ENCODE peak calls at places on chromosomes 2 and 18, in six cellular contexts. O, K, G, Z, X and Q are unnamed samples.

GRCh38 chr2:41598161-41598894 is 449.5 kb upstream of the PKDCC start:
- DNase-seq in O (no peak), K (no peak), G (no peak), Z (no peak), X (no peak), Q (no peak)

GRCh38 chr2:70767699-70768584 is at the start of gene ADD2:
- DNase-seq in O (no peak), K (peak; percentile 93), G (peak; percentile 86), Z (no peak), X (peak; percentile 80), Q (peak; percentile 28)

GRCh38 chr2:165804719-165805118 is 10.7 kb upstream of the GALNT3 start:
- DNase-seq in O (no peak), K (no peak), G (no peak), Z (no peak), X (no peak), Q (no peak)

GRCh38 chr2:69298261-69298660 is 88.8 kb downstream of the GFPT1 start:
- DNase-seq in O (peak; percentile 37), K (no peak), G (no peak), Z (no peak), X (no peak), Q (peak; percentile 42)

GRCh38 chr2:200618590-200619021 is 32.8 kb downstream of the AOX1 start:
- DNase-seq in O (no peak), K (peak; percentile 31), G (no peak), Z (no peak), X (no peak), Q (no peak)

GRCh38 chr2:238257786-238258700 is 18.2 kb upstream of the HES6 start:
- DNase-seq in O (no peak), K (no peak), G (no peak), Z (no peak), X (no peak), Q (no peak)

GRCh38 chr2:84526562-84526961 is 10.3 kb downstream of the DNAH6 start:
- DNase-seq in O (no peak), K (no peak), G (no peak), Z (no peak), X (no peak), Q (no peak)

GRCh38 chr18:46035701-46036680 is 36.1 kb downstream of the PSTPIP2 start:
- DNase-seq in O (no peak), K (peak; percentile 17), G (no peak), Z (no peak), X (no peak), Q (no peak)

GRCh38 chr2:6664662-6665061 is 201.0 kb downstream of the CMPK2 start:
- DNase-seq in O (no peak), K (no peak), G (no peak), Z (no peak), X (no peak), Q (no peak)

GRCh38 chr2:186209532-186209931 is 276.5 kb upstream of the ZC3H15 start:
- DNase-seq in O (no peak), K (no peak), G (no peak), Z (no peak), X (no peak), Q (no peak)

GRCh38 chr18:76756491-76757288 is 65.7 kb upstream of the ZNF236 start:
- DNase-seq in O (peak; percentile 9), K (no peak), G (no peak), Z (no peak), X (no peak), Q (no peak)

GRCh38 chr18:62522510-62523254 is at the start of gene ZCCHC2:
- DNase-seq in O (peak; percentile 92), K (peak; percentile 96), G (peak; percentile 83), Z (peak; percentile 90), X (peak; percentile 100), Q (peak; percentile 93)

GRCh38 chr2:172128484-172128883 is 25.8 kb upstream of the DLX2 start:
- DNase-seq in O (no peak), K (no peak), G (no peak), Z (no peak), X (no peak), Q (no peak)

GRCh38 chr18:31509571-31509970 is 11.6 kb downstream of the DSG2 start:
- DNase-seq in O (peak; percentile 80), K (no peak), G (no peak), Z (no peak), X (no peak), Q (no peak)

GRCh38 chr2:232420463-232421188 is 14.0 kb downstream of the ALPG start:
- DNase-seq in O (peak; percentile 16), K (peak; percentile 66), G (no peak), Z (no peak), X (peak; percentile 76), Q (peak; percentile 12)
- H3K4me3 ChIP-seq in O (no peak overlapping the region), K (peak overlapping the region; percentile 19), G (no peak overlapping the region), Z (no peak overlapping the region), X (peak overlapping the region; percentile 76), Q (no peak overlapping the region)

GRCh38 chr2:230913406-230913805 is 11.6 kb downstream of the GPR55 start:
- DNase-seq in O (peak; percentile 40), K (peak; percentile 85), G (peak; percentile 53), Z (no peak), X (no peak), Q (peak; percentile 79)
- TF ChIP-seq GABPA in O (no peak), K (no peak), G (no peak), Z (no peak), X (no peak), Q (no peak)

GRCh38 chr2:219057709-219058540 is 2.8 kb downstream of the IHH start:
- DNase-seq in O (peak; percentile 62), K (peak; percentile 86), G (peak; percentile 78), Z (no peak), X (peak; percentile 90), Q (peak; percentile 39)

GRCh38 chr2:219059725-219060682 is 717 bp downstream of the IHH start:
- DNase-seq in O (no peak), K (peak; percentile 74), G (no peak), Z (no peak), X (peak; percentile 62), Q (no peak)

GRCh38 chr2:219059375-219059724 is 1.4 kb downstream of the IHH start:
- DNase-seq in O (no peak), K (no peak), G (no peak), Z (no peak), X (peak; percentile 52), Q (no peak)

GRCh38 chr2:219056896-219057708 is 3.6 kb downstream of the IHH start:
- DNase-seq in O (no peak), K (no peak), G (no peak), Z (no peak), X (peak; percentile 61), Q (no peak)

GRCh38 chr2:219058541-219059374 is 2.0 kb downstream of the IHH start:
- DNase-seq in O (peak; percentile 85), K (peak; percentile 89), G (peak; percentile 38), Z (no peak), X (peak; percentile 56), Q (no peak)
- H3K4me3 ChIP-seq in O (peak overlapping the region; percentile 50), K (peak overlapping the region; percentile 10), G (no peak overlapping the region), Z (no peak overlapping the region), X (peak overlapping the region; percentile 53), Q (no peak overlapping the region)

GRCh38 chr2:221210686-221211085 is 361.4 kb downstream of the EPHA4 start:
- DNase-seq in O (no peak), K (no peak), G (no peak), Z (no peak), X (no peak), Q (no peak)

GRCh38 chr2:221215487-221215886 is 356.6 kb downstream of the EPHA4 start:
- DNase-seq in O (no peak), K (no peak), G (no peak), Z (no peak), X (no peak), Q (no peak)

GRCh38 chr2:221212105-221212504 is 360.0 kb downstream of the EPHA4 start:
- DNase-seq in O (no peak), K (no peak), G (no peak), Z (no peak), X (no peak), Q (no peak)

DNA sequence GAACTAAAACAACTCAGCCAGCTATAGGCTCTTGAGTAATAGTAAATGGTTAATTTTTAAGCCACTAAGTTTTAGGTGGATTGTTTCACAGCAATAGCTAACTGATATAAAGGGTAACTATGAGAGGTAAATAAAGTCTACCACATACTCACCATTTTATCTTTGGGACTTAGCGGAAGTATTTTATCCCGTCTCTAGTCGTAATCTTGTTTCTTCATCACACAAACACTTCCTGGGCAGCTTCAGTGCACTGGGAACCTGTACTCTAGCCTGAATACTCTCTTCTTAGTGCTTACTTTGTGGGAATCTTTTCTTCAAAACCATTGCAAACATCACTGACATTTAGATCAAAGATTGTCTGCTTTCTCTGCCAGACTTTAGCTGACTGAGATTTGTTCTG is 360.5 kb downstream of the EPHA4 start:
- DNase-seq in O (no peak), K (no peak), G (no peak), Z (no peak), X (no peak), Q (no peak)
- TF ChIP-seq GABPA in O (no peak), K (no peak), G (no peak), Z (no peak), X (no peak), Q (no peak)

GRCh38 chr2:148553332-148553887 is 91.1 kb upstream of the EPC2 start:
- DNase-seq in O (no peak), K (no peak), G (no peak), Z (no peak), X (no peak), Q (no peak)
- H3K4me3 ChIP-seq in O (peak overlapping the region; percentile 69), K (peak overlapping the region; percentile 27), G (peak overlapping the region; percentile 11), Z (peak overlapping the region; percentile 57), X (no peak overlapping the region), Q (no peak overlapping the region)

GRCh38 chr2:207749873-207750272 is 19.8 kb downstream of the FZD5 start:
- DNase-seq in O (no peak), K (no peak), G (no peak), Z (no peak), X (no peak), Q (no peak)
- TF ChIP-seq GABPA in O (no peak), K (no peak), G (no peak), Z (no peak), X (no peak), Q (no peak)

GRCh38 chr2:180679693-180680092 is 300.7 kb upstream of the UBE2E3 start:
- DNase-seq in O (no peak), K (no peak), G (no peak), Z (no peak), X (no peak), Q (no peak)
- H3K4me3 ChIP-seq in O (no peak overlapping the region), K (no peak overlapping the region), G (no peak overlapping the region), Z (no peak overlapping the region), X (peak overlapping the region; percentile 13), Q (no peak overlapping the region)

GRCh38 chr2:231130657-231131056 is 5.8 kb upstream of the HTR2B start:
- DNase-seq in O (no peak), K (no peak), G (no peak), Z (no peak), X (no peak), Q (no peak)

GRCh38 chr2:231129216-231129615 is 4.4 kb upstream of the HTR2B start:
- DNase-seq in O (no peak), K (no peak), G (no peak), Z (no peak), X (no peak), Q (no peak)

GRCh38 chr2:231127480-231127879 is 2.6 kb upstream of the HTR2B start:
- DNase-seq in O (no peak), K (no peak), G (no peak), Z (no peak), X (no peak), Q (no peak)

GRCh38 chr2:231127936-231128335 is 3.1 kb upstream of the HTR2B start:
- DNase-seq in O (no peak), K (no peak), G (no peak), Z (no peak), X (no peak), Q (no peak)

GRCh38 chr2:231128541-231128940 is 3.7 kb upstream of the HTR2B start:
- DNase-seq in O (no peak), K (no peak), G (no peak), Z (no peak), X (no peak), Q (no peak)
- TF ChIP-seq GABPA in O (no peak), K (no peak), G (no peak), Z (no peak), X (no peak), Q (no peak)